ENCODE peak calls at places on chromosomes 12 and 14, in eight cellular contexts. F is cardiac septum, K is gastrocnemius medialis, I is NCI-H510A, Z is dorsolateral prefrontal cortex, U is H54, W is RCC 7860, V is T follicular helper cell. B is an unnamed sample.

GRCh38 chr14:56129941-56130340 is 11.7 kb downstream of the PELI2 start:
- DNase-seq in V (no peak), F (no peak), K (no peak), Z (no peak), I (no peak), W (no peak), U (no peak), B (no peak)

GRCh38 chr14:32509632-32510187 is 180.6 kb downstream of the AKAP6 start:
- DNase-seq in W (no peak), K (peak), F (peak), Z (peak), U (peak), V (no peak), I (no peak), B (no peak)

GRCh38 chr12:102406033-102406584 is 74.3 kb downstream of the IGF1 start:
- DNase-seq in I (peak), F (no peak), K (peak), Z (peak), V (no peak), W (no peak), U (no peak), B (no peak)

GRCh38 chr12:46788247-46788887 is 37.4 kb downstream of the SLC38A4 start:
- DNase-seq in K (no peak), F (no peak), W (no peak), I (no peak), U (no peak), Z (no peak), V (no peak), B (no peak)

GRCh38 chr12:52127683-52128450 is 48.4 kb downstream of the SMIM41 start:
- DNase-seq in V (no peak), Z (no peak), W (no peak), I (no peak), F (peak), K (no peak), U (no peak), B (peak)

GRCh38 chr12:122421815-122422737 is at the start of gene CLIP1:
- DNase-seq in I (peak), K (peak), W (peak), Z (peak), F (peak), U (peak), V (peak), B (peak)

GRCh38 chr12:58028294-58028693 is 86.9 kb downstream of the ATP23 start:
- DNase-seq in W (no peak), Z (no peak), U (no peak), V (no peak), F (no peak), I (no peak), K (no peak), B (no peak)

GRCh38 chr14:96979611-96980074 is 182.5 kb downstream of the VRK1 start:
- DNase-seq in U (no peak), V (no peak), F (no peak), K (no peak), Z (no peak), W (no peak), I (no peak), B (no peak)

GRCh38 chr14:75539562-75540478 is 17.6 kb downstream of the BATF start:
- DNase-seq in Z (no peak), I (no peak), F (no peak), U (no peak), K (no peak), W (no peak), V (peak), B (no peak)

GRCh38 chr14:70808023-70808401 is 1.3 kb downstream of the MAP3K9 start:
- DNase-seq in Z (no peak), I (peak), V (peak), F (no peak), W (peak), U (peak), K (no peak), B (no peak)

GRCh38 chr12:31323466-31324115 is 2.4 kb downstream of the SINHCAF start:
- DNase-seq in W (peak), K (no peak), V (peak), Z (no peak), I (no peak), F (peak), U (peak), B (no peak)

GRCh38 chr14:58765843-58766242 is 128.1 kb downstream of the DACT1 start:
- DNase-seq in I (no peak), Z (no peak), W (no peak), K (no peak), U (no peak), V (no peak), F (no peak), B (no peak)